ENCODE peak calls at places on chromosome 1, in four cellular contexts. C is IMR-90, B is A549, D is K562. S is an unnamed sample.

GRCh38 chr1:59776960-59777852 is 37.5 kb upstream of the HOOK1 start:
- DNase-seq in C (peak; percentile 56), B (no peak), D (no peak), S (no peak)

GRCh38 chr1:201105688-201106087 is 6.5 kb downstream of the CACNA1S start:
- DNase-seq in C (no peak), B (no peak), D (no peak), S (no peak)

GRCh38 chr1:208272311-208272710 is 28.1 kb upstream of the PLXNA2 start:
- DNase-seq in C (no peak), B (no peak), D (no peak), S (no peak)

GRCh38 chr1:162560303-162561036 is 1.1 kb upstream of the UAP1 start:
- DNase-seq in C (no peak), B (peak; percentile 31), D (peak; percentile 55), S (no peak)

GRCh38 chr1:51950701-51951100 is 39.8 kb downstream of the RAB3B start:
- DNase-seq in C (no peak), B (no peak), D (no peak), S (no peak)

GRCh38 chr1:63198921-63199530 is 123.3 kb upstream of the FOXD3 start:
- DNase-seq in C (no peak), B (no peak), D (no peak), S (no peak)

GRCh38 chr1:22491995-22492726 is 40.5 kb downstream of the ZBTB40 start:
- DNase-seq in C (no peak), B (no peak), D (no peak), S (no peak)

GRCh38 chr1:40722622-40723021 is 31.1 kb downstream of the NFYC start:
- DNase-seq in C (no peak), B (no peak), D (no peak), S (no peak)

GRCh38 chr1:84301759-84302380 is 362 bp downstream of the SAMD13 start:
- DNase-seq in C (no peak), B (no peak), D (no peak), S (no peak)

DNA sequence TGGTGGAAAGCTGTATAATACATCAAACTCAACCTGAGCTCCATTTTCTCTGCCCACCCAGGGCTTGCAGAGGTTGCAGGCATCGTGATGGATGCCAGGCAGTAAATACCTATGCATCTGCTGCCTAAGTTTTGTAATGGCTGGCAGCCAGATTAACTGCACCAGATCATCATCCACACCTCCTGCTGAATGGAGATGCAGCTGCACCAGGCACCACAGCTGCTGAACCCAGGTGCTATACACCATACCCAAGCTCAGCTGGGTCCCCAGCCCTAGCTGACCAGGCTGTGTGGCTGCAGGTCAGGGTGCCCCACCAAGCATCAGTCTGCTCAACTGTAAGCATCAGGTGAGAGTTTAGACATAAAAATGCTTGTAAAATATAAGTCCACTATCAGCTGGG is 6.7 kb upstream of the SNAPIN start:
- DNase-seq in C (no peak), B (no peak), D (no peak), S (no peak)
- TF ChIP-seq RFX5 in C (no peak), B (no peak), D (no peak), S (no peak)

GRCh38 chr1:50350868-50351267 is 72.4 kb downstream of the DMRTA2 start:
- DNase-seq in C (no peak), B (no peak), D (peak; percentile 6), S (no peak)
- TF ChIP-seq RFX5 in C (no peak), B (no peak), D (no peak), S (no peak)

DNA sequence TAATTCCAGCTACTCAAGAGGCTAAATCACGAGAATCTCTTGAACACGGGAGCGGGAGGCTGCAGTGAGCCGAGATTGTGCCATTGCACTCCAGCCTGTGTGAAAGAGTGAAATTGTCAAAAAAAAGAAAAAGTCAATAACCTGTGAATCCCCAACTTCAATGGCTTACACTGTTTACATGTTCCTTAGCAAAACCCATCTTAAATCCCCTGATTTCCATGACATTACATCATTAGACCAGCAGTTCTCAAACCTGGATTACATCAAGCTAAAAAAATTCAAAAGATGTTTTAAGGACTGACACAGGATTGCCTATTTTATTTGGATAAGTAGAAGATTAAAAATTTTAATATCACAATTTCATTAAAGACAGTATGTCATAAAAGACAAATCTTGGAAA is 12.4 kb downstream of the GPBP1L1 start:
- DNase-seq in C (peak; percentile 56), B (no peak), D (no peak), S (no peak)
- TF ChIP-seq RFX5 in C (no peak), B (no peak), D (no peak), S (no peak)

GRCh38 chr1:37040773-37041172 is 6.5 kb upstream of the GRIK3 start:
- DNase-seq in C (no peak), B (no peak), D (no peak), S (no peak)

GRCh38 chr1:37038079-37038702 is 3.9 kb upstream of the GRIK3 start:
- DNase-seq in C (no peak), B (peak; percentile 48), D (peak; percentile 6), S (no peak)

GRCh38 chr1:37036667-37037053 is 2.3 kb upstream of the GRIK3 start:
- DNase-seq in C (no peak), B (no peak), D (no peak), S (no peak)

GRCh38 chr1:37037675-37038074 is 3.4 kb upstream of the GRIK3 start:
- DNase-seq in C (no peak), B (no peak), D (no peak), S (no peak)

DNA sequence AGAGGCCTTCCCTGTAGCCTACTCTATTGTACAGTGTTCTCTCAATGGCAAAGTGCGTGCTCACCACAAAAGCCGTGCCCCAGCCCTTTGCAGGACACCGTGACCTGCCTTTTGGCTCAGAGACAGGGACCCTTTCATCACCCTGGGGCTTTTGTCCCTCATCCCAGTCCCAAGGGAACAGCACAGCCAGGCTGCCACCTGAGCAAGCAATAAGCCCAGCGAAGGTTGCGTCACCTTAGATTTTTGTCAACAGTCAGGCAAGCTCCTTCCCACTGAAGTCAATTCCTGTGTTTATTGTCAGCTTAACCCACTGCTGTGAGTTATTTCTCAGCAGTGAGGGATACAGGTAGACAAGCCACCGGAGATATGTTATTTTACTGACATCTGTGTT is 4.4 kb upstream of the GRIK3 start:
- DNase-seq in C (no peak), B (no peak), D (no peak), S (no peak)
- TF ChIP-seq RFX5 in C (no peak), B (no peak), D (no peak), S (no peak)

DNA sequence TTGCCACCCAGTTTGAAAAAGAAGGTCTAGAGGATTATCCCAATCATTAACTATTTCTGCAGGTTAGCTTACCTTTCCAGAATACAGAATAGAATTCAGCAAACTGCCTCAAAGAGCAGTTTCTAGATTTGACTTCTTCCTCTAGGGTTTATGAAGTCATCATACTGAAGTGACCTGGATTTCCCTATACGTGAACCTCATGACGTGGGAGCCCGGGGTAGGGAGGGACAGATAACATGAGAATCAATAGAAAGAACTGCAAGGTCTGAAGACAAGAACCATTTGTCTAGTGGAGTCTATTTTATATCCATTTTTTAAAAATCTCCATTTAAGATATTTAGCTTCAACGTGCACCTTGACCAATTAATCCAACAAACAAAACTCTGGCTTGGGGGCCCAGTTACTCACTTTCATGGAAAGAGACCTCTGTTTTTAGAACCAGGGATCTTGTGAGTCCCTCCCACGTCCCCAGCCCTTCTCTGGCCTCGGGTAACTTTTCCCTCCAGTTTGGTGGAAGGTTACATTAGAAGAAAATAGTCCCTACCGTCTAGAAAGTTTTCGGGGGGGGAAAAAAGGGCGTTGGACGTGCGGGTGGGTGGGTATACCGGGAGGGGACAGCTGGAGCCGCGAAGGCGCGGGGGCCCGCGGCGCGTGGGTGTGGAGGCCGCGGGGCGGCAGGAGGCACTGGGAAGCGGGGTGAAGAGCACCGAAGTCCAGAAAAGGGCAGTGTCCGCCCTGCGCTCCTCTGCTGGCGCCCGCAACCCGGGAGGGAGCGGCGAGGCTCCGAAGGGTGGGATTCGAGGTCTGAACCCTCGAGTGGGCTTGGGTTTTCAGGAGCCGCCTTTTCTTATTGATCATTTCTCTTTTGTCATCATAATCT is 13.8 kb upstream of the POGZ start:
- DNase-seq in C (peak; percentile 34), B (peak; percentile 50), D (peak; percentile 54), S (peak; percentile 73)
- TF ChIP-seq RFX5 in C (no peak), B (no peak), D (no peak), S (no peak)

GRCh38 chr1:2346691-2347408 is 44.5 kb downstream of the MORN1 start:
- DNase-seq in C (no peak), B (no peak), D (no peak), S (no peak)

GRCh38 chr1:2344121-2344681 is 47.2 kb downstream of the MORN1 start:
- DNase-seq in C (no peak), B (no peak), D (no peak), S (no peak)

GRCh38 chr1:2344744-2345296 is 46.5 kb downstream of the MORN1 start:
- DNase-seq in C (no peak), B (no peak), D (no peak), S (no peak)

GRCh38 chr1:2347409-2347785 is 44.0 kb downstream of the MORN1 start:
- DNase-seq in C (no peak), B (no peak), D (no peak), S (no peak)

DNA sequence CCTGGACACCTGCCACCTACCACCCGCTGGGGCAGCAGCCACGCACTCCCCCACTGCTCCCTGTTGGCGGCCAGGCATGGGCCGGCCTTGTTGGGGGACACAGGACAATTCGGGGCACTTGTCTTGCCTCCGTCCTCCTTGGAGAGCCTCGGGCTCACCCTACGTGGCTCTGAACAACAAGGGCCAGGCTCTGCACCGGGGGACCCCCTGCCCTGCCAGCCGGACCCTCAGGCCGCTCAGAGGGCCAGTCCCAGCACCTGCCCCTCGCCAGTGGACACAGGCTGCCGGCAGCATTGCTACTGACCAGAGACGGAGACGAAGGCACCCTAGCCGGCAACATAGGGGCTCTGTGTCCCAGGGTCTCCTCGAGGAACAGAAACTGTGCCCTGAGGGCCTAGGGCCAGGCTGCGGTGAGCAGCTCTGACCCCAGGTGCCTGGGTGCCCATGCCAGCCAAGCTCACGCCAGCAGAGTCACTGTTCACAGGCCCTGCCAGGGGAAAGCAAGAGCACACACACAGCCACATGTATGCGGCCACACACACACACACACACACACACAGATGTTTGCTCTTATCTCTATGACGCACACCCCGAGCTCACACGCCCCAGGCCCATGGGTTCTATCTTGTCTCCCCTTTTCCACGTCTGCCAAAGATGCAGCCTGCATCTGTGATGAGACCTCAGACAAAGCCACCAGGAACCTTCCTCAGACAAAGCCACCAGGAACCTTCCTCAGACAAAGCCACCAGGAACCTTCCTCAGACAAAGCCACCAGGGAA is 45.9 kb downstream of the MORN1 start:
- DNase-seq in C (no peak), B (no peak), D (peak; percentile 53), S (no peak)
- TF ChIP-seq RFX5 in C (no peak), B (no peak), D (no peak), S (no peak)

DNA sequence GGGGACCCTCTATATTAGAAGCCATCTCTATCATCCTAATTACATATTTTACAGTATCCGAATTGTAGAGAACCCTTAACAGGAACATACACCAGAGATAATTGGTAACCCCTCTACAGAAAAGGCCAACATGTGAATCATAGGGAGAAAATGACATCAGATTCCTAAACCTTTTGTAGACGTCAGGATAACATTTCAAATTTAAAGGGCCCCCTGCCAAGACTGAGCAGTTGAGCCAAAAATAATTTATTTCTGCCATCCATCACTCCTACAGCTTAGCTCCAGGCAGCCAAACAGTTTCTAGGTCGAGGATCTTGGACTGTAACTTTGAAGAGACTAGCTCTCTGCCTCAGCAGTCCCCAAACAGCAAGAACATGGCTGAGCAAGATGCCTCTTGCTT is 21.2 kb downstream of the ZNF697 start:
- DNase-seq in C (peak; percentile 68), B (no peak), D (no peak), S (no peak)
- TF ChIP-seq RFX5 in C (no peak), B (no peak), D (no peak), S (no peak)

GRCh38 chr1:214005716-214006115 is 17.9 kb downstream of the PROX1 start:
- DNase-seq in C (no peak), B (no peak), D (no peak), S (no peak)
- TF ChIP-seq RFX5 in C (no peak), B (no peak), D (no peak), S (no peak)